ENCODE peak calls at places on chromosome 11, in seven cellular contexts. S is GM12878, L is HCT116, F is K562, V is SK-N-SH, Y is H1, T is HepG2. W is an unnamed sample.

GRCh38 chr11:25910090-25910489 is 421.8 kb upstream of the ANO3 start:
- DNase-seq in S (no peak), L (no peak), F (no peak), V (no peak), Y (no peak), T (no peak), W (no peak)

GRCh38 chr11:62493801-62494200 is 52.8 kb downstream of the AHNAK start:
- DNase-seq in S (no peak), L (no peak), F (no peak), V (no peak), Y (no peak), T (no peak), W (no peak)

GRCh38 chr11:46972343-46972742 is 35.8 kb downstream of the CSTPP1 start:
- DNase-seq in S (no peak), L (no peak), F (no peak), V (no peak), Y (no peak), T (no peak), W (no peak)

GRCh38 chr11:126874276-126874675 is 126.3 kb downstream of the KIRREL3 start:
- DNase-seq in S (no peak), L (no peak), F (no peak), V (no peak), Y (no peak), T (no peak), W (no peak)

GRCh38 chr11:9574806-9575530 is 1.5 kb downstream of the WEE1 start:
- DNase-seq in S (no peak), L (peak), F (peak), V (peak), Y (no peak), T (peak), W (no peak)

GRCh38 chr11:66477256-66478201 is 2.7 kb upstream of the DPP3 start:
- DNase-seq in S (no peak), L (no peak), F (no peak), V (no peak), Y (no peak), T (no peak), W (no peak)

GRCh38 chr11:115334932-115335788 is 169.1 kb downstream of the CADM1 start:
- DNase-seq in S (no peak), L (no peak), F (peak), V (peak), Y (no peak), T (peak), W (no peak)

GRCh38 chr11:12724301-12725046 is 50.3 kb downstream of the TEAD1 start:
- DNase-seq in S (no peak), L (peak), F (peak), V (peak), Y (peak), T (peak), W (no peak)

GRCh38 chr11:126282742-126283591 is at the start of gene TIRAP:
- DNase-seq in S (no peak), L (no peak), F (peak), V (peak), Y (no peak), T (peak), W (peak)

GRCh38 chr11:12235549-12235944 is 125.2 kb downstream of the MICAL2 start:
- DNase-seq in S (no peak), L (no peak), F (peak), V (no peak), Y (no peak), T (peak), W (no peak)

GRCh38 chr11:66696186-66696585 is 18.5 kb upstream of the RBM4B start:
- DNase-seq in S (no peak), L (no peak), F (no peak), V (no peak), Y (no peak), T (no peak), W (no peak)

DNA sequence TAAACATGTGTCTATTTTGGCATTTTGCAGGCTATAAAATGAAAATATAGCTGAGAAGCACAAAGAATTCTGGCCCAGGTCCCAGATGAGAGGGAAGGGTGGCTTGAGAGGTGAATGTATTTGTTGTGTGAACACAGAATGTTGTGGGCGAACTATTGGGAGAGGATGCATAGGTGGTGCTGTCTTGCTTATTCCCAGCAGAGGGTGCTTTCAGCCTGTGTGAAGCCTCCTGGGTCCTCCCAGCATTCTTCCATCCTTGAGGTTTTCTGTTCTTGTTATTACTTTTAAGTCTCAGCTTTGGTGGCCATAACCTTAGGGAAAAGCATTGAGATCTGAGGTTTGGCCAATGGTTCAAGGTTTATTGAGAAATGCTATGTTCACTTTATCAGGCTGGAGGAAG is 108.7 kb upstream of the SNX19 start:
- DNase-seq in S (no peak), L (no peak), F (peak), V (peak), Y (no peak), T (peak), W (peak)
- TF ChIP-seq JUND in S (no peak), L (no peak), F (no peak), V (no peak), Y (no peak), T (no peak), W (no peak)

GRCh38 chr11:118180300-118180703 is 3.9 kb upstream of the SCN2B start:
- DNase-seq in S (no peak), L (peak), F (peak), V (peak), Y (no peak), T (peak), W (peak)
- TF ChIP-seq JUND in S (no peak), L (no peak), F (no peak), V (no peak), Y (no peak), T (no peak), W (no peak)

GRCh38 chr11:59923813-59924212 is 14.4 kb upstream of the OOSP1 start:
- DNase-seq in S (no peak), L (no peak), F (peak), V (no peak), Y (no peak), T (no peak), W (peak)

GRCh38 chr11:59918494-59918893 is 19.7 kb upstream of the OOSP1 start:
- DNase-seq in S (no peak), L (no peak), F (no peak), V (no peak), Y (no peak), T (no peak), W (no peak)

DNA sequence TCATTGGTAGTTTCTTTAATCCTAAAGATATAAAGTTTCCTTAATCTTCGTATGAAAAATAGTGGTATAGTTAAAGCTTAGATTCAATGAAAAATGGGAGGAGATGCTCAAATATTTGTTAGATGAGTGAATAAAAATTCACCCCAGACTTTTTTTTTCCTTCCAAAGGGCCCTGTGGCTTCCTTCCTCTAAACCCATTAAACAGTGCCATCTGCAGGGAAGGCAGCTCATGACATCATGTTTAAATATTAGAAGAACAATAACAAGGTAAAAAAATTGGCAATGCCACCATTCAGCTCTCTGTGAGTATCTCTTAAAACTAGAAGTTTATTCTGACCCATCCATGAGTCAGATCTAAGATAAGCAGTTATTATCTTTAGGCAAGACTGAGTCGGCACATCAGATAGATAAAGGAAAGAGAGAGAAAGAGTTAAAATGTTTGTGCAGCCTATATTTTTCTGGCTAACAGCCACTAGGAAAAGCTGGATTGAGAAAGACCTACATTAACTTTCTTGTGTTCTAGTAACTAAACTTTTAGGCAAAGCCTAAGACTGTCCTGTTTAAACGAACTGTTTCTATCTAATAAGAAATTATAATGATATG is 19.1 kb upstream of the OOSP1 start:
- DNase-seq in S (no peak), L (peak), F (peak), V (peak), Y (no peak), T (peak), W (peak)
- TF ChIP-seq JUND in S (no peak), L (no peak), F (no peak), V (no peak), Y (no peak), T (no peak), W (no peak)

DNA sequence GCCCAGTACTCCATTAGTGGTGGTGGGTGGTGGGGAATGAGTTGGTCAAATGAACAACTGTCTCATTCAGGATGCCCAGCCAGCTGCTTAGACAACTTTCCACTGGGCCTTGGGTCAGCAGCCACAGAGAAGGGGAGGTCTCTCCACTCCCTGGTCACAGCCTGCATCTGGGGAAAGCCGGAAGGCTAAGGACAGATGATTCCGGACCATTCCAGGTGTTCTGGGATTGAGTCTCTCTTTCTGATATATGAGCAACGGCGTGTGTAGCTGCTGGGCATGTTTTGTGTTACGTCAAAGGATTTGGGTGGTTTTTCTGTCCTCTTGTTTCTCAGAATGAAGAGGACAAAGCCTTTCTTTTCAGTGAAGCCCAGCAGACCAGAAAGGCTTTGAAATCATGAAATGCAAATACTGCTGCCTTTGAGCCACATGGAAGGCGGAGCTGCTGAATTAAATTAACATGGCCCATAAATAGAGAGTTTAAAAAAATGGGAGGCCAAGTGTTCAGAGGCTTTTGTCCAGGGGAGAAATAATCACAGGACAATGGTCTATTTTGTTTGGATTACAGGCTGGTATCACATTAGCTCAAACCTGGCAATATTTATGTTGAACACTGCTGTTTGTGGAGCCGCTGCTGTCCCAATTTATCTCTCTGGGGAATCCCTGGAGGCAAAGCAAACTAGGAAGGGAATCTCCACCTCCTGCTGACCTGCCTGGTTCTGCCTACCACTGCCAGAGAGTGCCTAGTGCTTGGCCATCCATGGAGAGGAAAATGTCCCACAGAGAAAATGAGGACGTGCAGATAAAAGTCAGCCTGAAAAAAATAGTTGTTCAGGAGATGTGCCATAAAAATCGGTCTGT is 234.4 kb upstream of the E2F8 start:
- DNase-seq in S (peak), L (no peak), F (no peak), V (peak), Y (no peak), T (no peak), W (no peak)
- TF ChIP-seq JUND in S (no peak), L (no peak), F (no peak), V (no peak), Y (no peak), T (no peak), W (no peak)

DNA sequence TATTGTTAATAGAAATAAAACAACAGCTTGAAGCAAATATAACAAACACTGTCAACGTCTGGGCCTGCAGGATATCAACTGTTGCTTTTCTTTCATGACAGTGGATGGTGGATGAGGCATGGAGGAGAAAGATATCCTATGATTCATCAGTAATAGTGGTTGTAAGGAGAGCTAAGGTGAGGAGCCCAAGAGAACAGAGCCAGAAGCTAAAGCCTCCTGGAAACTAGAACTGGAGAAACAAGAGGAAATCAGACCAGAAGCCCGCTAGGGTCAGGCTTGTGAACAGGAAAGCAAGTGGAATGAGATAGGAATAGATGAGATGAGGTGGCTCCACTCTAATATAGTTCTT is 37.7 kb upstream of the MMP12 start:
- DNase-seq in S (no peak), L (no peak), F (no peak), V (no peak), Y (no peak), T (no peak), W (no peak)
- TF ChIP-seq JUND in S (no peak), L (no peak), F (no peak), V (no peak), Y (no peak), T (no peak), W (no peak)

GRCh38 chr11:129946965-129947364 is 51.6 kb upstream of the NFRKB start:
- DNase-seq in S (no peak), L (no peak), F (no peak), V (no peak), Y (no peak), T (no peak), W (no peak)
- TF ChIP-seq JUND in S (no peak), L (no peak), F (no peak), V (no peak), Y (no peak), T (no peak), W (no peak)

GRCh38 chr11:2781413-2782274 is 81.8 kb upstream of the KCNQ1OT1 start:
- DNase-seq in S (no peak), L (no peak), F (peak), V (no peak), Y (no peak), T (no peak), W (no peak)
- TF ChIP-seq JUND in S (no peak), L (no peak), F (no peak), V (no peak), Y (no peak), T (no peak), W (no peak)